ENCODE peak calls at places on chromosomes 4 and X, in ten cellular contexts. K, I, F, D, A, L, B, H, O and C are unnamed samples.

GRCh38 chr4:87982036-87982435 is 6.5 kb downstream of the SPP1 start:
- DNase-seq in K (no peak), I (no peak), F (no peak), D (no peak), A (no peak), L (no peak), B (no peak), H (no peak), O (no peak), C (no peak)

GRCh38 chr4:176123710-176124407 is 58.2 kb downstream of the WDR17 start:
- DNase-seq in K (peak), I (no peak), F (peak), D (peak), A (no peak), L (peak), B (peak), H (peak), O (peak), C (peak)

GRCh38 chrX:138519296-138519695 is 192.2 kb downstream of the FGF13 start:
- DNase-seq in K (no peak), I (no peak), F (no peak), D (no peak), A (no peak), L (peak), B (no peak), H (no peak), O (no peak), C (no peak)

GRCh38 chr4:103136671-103137445 is 37.2 kb upstream of the BDH2 start:
- DNase-seq in K (no peak), I (no peak), F (no peak), D (no peak), A (no peak), L (no peak), B (peak), H (no peak), O (no peak), C (no peak)

GRCh38 chr4:166012129-166013078 is 139.4 kb downstream of the TLL1 start:
- DNase-seq in K (peak), I (peak), F (no peak), D (peak), A (no peak), L (peak), B (peak), H (no peak), O (peak), C (no peak)

GRCh38 chr4:1012031-1012739 is 759 bp downstream of the FGFRL1 start:
- DNase-seq in K (peak), I (peak), F (peak), D (no peak), A (peak), L (peak), B (peak), H (no peak), O (peak), C (peak)

GRCh38 chr4:5788144-5788543 is 77.1 kb downstream of the EVC start:
- DNase-seq in K (no peak), I (no peak), F (no peak), D (no peak), A (no peak), L (no peak), B (no peak), H (no peak), O (no peak), C (no peak)

GRCh38 chr4:1726146-1726934 is 5.0 kb downstream of the TACC3 start:
- DNase-seq in K (peak), I (peak), F (peak), D (peak), A (peak), L (peak), B (peak), H (peak), O (peak), C (peak)

GRCh38 chr4:119025916-119026661 is 109.5 kb upstream of the MYOZ2 start:
- DNase-seq in K (peak), I (peak), F (peak), D (peak), A (no peak), L (peak), B (peak), H (peak), O (peak), C (peak)

GRCh38 chrX:110746014-110746413 is 49.6 kb downstream of the CHRDL1 start:
- DNase-seq in K (no peak), I (no peak), F (no peak), D (no peak), A (no peak), L (no peak), B (no peak), H (no peak), O (no peak), C (no peak)

GRCh38 chrX:154698630-154699248 is 45.4 kb upstream of the CTAG2 start:
- DNase-seq in K (no peak), I (no peak), F (no peak), D (no peak), A (no peak), L (no peak), B (no peak), H (no peak), O (no peak), C (no peak)

GRCh38 chr4:3122081-3122563 is 47.6 kb downstream of the HTT start:
- DNase-seq in K (no peak), I (no peak), F (peak), D (peak), A (no peak), L (no peak), B (peak), H (peak), O (no peak), C (peak)

GRCh38 chr4:150310159-150310895 is 232.1 kb downstream of the DCLK2 start:
- DNase-seq in K (peak), I (peak), F (peak), D (peak), A (no peak), L (peak), B (peak), H (no peak), O (peak), C (peak)

GRCh38 chr4:53122280-53123116 is 243.4 kb downstream of the SCFD2 start:
- DNase-seq in K (no peak), I (no peak), F (no peak), D (no peak), A (no peak), L (no peak), B (no peak), H (no peak), O (no peak), C (peak)

GRCh38 chrX:45264865-45265264 is 64.2 kb upstream of the DIPK2B start:
- DNase-seq in K (no peak), I (no peak), F (no peak), D (no peak), A (no peak), L (no peak), B (no peak), H (no peak), O (peak), C (no peak)

GRCh38 chr4:41050840-41051775 is 163.2 kb downstream of the APBB2 start:
- DNase-seq in K (no peak), I (no peak), F (no peak), D (no peak), A (no peak), L (no peak), B (no peak), H (no peak), O (no peak), C (no peak)

GRCh38 chrX:129755779-129756650 is 17.2 kb downstream of the XPNPEP2 start:
- DNase-seq in K (no peak), I (no peak), F (no peak), D (no peak), A (no peak), L (no peak), B (no peak), H (no peak), O (no peak), C (no peak)